ENCODE peak calls at places on chromosomes 11 and 22, in seven cellular contexts. Y, W, I, P, B, Q and F are unnamed samples.

GRCh38 chr22:17303840-17304779 is 65.2 kb upstream of the CECR2 start:
- DNase-seq in P (no peak), Y (peak; percentile 21), Q (no peak), B (no peak), W (no peak), I (no peak), F (no peak)

GRCh38 chr11:117809236-117810055 is 12.4 kb upstream of the DSCAML1 start:
- DNase-seq in W (peak; percentile 66), Y (peak; percentile 78), I (no peak), Q (no peak), P (peak; percentile 74), B (peak; percentile 25), F (peak; percentile 73)

GRCh38 chr11:33040127-33040861 is 922 bp downstream of the TCP11L1 start:
- DNase-seq in W (no peak), B (peak; percentile 40), P (no peak), Q (no peak), I (no peak), Y (no peak), F (no peak)

GRCh38 chr11:118068206-118068944 is 8.5 kb upstream of the TMPRSS4 start:
- DNase-seq in W (no peak), B (no peak), Q (no peak), I (no peak), P (peak; percentile 68), Y (no peak), F (no peak)

GRCh38 chr11:57781529-57781943 is 19.9 kb downstream of the CTNND1 start:
- DNase-seq in W (no peak), P (peak; percentile 72), Y (peak; percentile 80), Q (no peak), I (no peak), B (peak; percentile 30), F (peak; percentile 68)

GRCh38 chr11:116697011-116697410 is 75.8 kb downstream of the BUD13 start:
- DNase-seq in Q (peak; percentile 72), B (no peak), P (no peak), I (peak; percentile 59), Y (no peak), W (no peak), F (peak; percentile 43)

GRCh38 chr22:23289130-23289503 is 108.8 kb downstream of the BCR start:
- DNase-seq in Y (no peak), W (no peak), I (no peak), Q (no peak), P (no peak), B (no peak), F (no peak)

GRCh38 chr11:118785362-118785761 is 5.6 kb downstream of the DDX6 start:
- DNase-seq in I (no peak), Y (no peak), Q (no peak), P (no peak), B (peak; percentile 57), W (no peak), F (no peak)

GRCh38 chr11:75667268-75667830 is 1.5 kb downstream of the MAP6 start:
- DNase-seq in Q (no peak), P (peak; percentile 59), I (peak; percentile 83), W (peak; percentile 30), Y (peak; percentile 9), B (no peak), F (no peak)

GRCh38 chr11:88552377-88553029 is 215.0 kb upstream of the CTSC start:
- DNase-seq in Q (no peak), W (peak; percentile 25), B (peak; percentile 53), P (peak; percentile 73), I (no peak), Y (peak; percentile 42), F (peak; percentile 21)

GRCh38 chr11:70107756-70108155 is 29.6 kb downstream of the ANO1 start:
- DNase-seq in Q (no peak), P (no peak), B (no peak), Y (no peak), W (no peak), I (no peak), F (no peak)

GRCh38 chr22:29093980-29094379 is 21.1 kb downstream of the KREMEN1 start:
- DNase-seq in I (no peak), Y (no peak), Q (no peak), B (peak; percentile 85), W (no peak), P (no peak), F (no peak)

GRCh38 chr22:30040499-30041055 is 39.7 kb upstream of the HORMAD2 start:
- DNase-seq in P (no peak), Y (no peak), Q (no peak), I (peak; percentile 68), B (no peak), W (no peak), F (no peak)

DNA sequence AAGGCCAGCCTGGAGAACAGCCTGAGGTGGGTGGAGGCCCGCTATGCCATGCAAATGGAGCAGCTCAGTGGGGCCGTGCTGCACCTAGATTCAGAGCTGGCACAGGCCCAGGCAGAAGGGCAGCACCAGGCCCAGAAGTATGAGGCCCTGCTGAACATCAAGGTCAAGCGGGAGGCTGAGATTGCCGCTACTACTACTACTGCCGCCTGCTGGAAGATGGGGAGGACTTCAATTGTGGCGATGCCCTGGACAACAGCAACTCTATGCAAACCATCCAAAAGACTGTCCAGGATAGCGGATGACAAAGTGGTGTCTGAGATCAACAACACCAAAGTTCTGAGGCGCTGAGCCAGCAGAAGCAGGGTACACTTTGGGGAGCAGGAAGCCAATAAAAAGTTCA is 3.1 kb upstream of the TMEM218 start:
- DNase-seq in P (peak; percentile 53), Y (no peak), I (no peak), W (no peak), Q (no peak), B (no peak), F (no peak)
- TF ChIP-seq CTCF in P (peak; percentile 55), Y (no peak), I (no peak), W (peak; percentile 18), Q (no peak), B (no peak), F (peak; percentile 75)

DNA sequence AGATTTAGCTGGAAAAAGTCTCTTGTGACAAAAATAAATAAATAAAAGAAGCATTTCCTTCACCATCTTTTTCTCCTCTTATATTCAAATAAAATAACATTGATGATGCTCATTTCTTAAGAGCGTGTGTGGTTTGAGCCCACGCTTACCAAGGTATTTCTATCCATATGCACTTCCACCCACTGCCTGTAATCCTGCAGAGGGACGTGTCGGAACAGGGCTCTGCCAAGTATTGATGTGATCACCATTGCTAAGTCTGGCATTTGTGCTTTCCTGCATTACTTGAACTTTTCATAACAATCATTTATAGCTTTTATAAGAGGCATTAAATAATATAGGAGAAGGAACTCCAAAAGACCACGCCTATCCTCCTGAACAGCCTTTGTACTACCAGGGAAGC is 107.6 kb downstream of the SHANK2 start:
- DNase-seq in B (no peak), W (no peak), P (no peak), Q (no peak), Y (no peak), I (no peak), F (no peak)
- TF ChIP-seq CTCF in B (no peak), W (no peak), P (no peak), Q (no peak), Y (no peak), I (no peak), F (no peak)

GRCh38 chr22:27682438-27682837 is 119.1 kb downstream of the MN1 start:
- DNase-seq in B (no peak), Q (no peak), I (no peak), Y (no peak), W (peak; percentile 40), P (peak; percentile 73), F (peak; percentile 80)
- TF ChIP-seq CTCF in B (peak; percentile 31), Q (no peak), I (peak; percentile 42), Y (no peak), W (peak; percentile 54), P (peak; percentile 80), F (peak; percentile 67)

GRCh38 chr11:48109046-48109666 is 107.5 kb upstream of the OR4B1 start:
- DNase-seq in P (no peak), W (no peak), Y (no peak), I (peak; percentile 36), B (peak; percentile 71), Q (peak; percentile 24), F (peak; percentile 13)
- TF ChIP-seq CTCF in P (no peak), W (peak; percentile 62), Y (peak; percentile 35), I (peak; percentile 58), B (peak; percentile 38), Q (peak; percentile 31), F (no peak)

GRCh38 chr11:110367571-110367970 is 62.2 kb upstream of the FDX1 start:
- DNase-seq in B (peak; percentile 45), P (no peak), Q (no peak), I (no peak), Y (no peak), W (no peak), F (no peak)
- TF ChIP-seq CTCF in B (no peak), P (no peak), Q (peak; percentile 16), I (peak; percentile 53), Y (peak; percentile 9), W (peak; percentile 58), F (no peak)

DNA sequence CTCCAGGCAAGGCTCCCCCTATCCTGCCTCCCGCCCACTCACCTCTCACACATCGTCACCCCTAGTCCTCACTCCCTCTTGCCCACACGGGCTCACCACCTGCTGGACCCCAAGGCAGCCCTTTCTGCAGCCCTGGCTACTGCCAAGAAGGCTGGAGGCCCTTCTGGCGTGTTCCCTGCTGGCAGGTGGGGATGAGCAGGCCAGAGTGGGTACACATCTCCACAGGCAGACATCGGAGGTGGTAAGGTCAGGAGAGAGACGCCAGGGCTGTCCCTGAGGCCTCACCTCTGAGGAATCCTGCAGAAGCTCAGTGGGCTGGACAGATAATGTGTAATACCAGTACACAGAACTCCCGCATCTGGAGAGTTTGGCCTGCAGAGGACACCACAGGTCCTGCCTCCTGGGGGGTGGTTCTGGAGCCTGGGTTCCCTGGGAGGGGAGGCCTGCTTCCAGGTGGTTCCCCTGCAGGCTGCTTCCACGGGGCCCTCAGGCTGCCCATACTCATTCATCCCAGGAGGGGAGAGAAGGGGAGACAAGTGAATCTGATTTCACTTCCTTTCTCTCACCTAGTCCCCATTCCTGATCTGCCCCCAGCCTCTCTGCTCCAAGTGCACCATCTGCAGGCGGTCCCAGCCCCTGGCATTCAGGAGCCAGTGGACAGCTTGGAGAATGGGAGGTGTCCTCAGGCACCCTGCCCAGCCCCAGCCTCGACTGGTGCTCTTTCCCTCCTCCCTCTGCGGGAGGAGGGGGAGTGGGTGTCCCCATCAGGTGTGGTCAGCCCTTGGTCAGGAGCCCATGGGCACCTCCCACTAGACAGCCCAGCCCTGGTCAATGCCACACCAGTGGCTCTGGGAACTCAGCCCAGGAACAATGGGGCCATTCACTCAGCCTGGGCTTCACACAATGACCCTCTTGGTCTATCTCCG is 6.1 kb upstream of the CHST1 start:
- DNase-seq in Q (no peak), B (no peak), P (no peak), I (no peak), Y (no peak), W (no peak), F (no peak)
- TF ChIP-seq CTCF in Q (no peak), B (no peak), P (no peak), I (no peak), Y (no peak), W (no peak), F (peak; percentile 28)

GRCh38 chr11:63768232-63769043 is at the start of gene ZFTA:
- DNase-seq in I (peak; percentile 89), B (peak; percentile 55), Y (peak; percentile 75), Q (no peak), P (peak; percentile 75), W (peak; percentile 83), F (no peak)
- TF ChIP-seq CTCF in I (peak; percentile 77), B (peak; percentile 49), Y (peak; percentile 62), Q (peak; percentile 86), P (peak; percentile 78), W (peak; percentile 77), F (peak; percentile 73)